ENCODE peak calls at places on chromosomes 13 and 19, in four cellular contexts. J is IMR-90, U is HepG2, I is K562. V is an unnamed sample.
A peak's percentile ranks its signal among the peaks of the same experiment; 100 is the strongest.

GRCh38 chr13:26991508-26992181 is 180.0 kb downstream of the USP12 start:
- DNase-seq in I (no peak), U (peak; percentile 97), J (peak; percentile 27), V (no peak)

GRCh38 chr13:33571618-33572017 is 246.3 kb upstream of the RFC3 start:
- DNase-seq in I (no peak), J (no peak), U (no peak), V (no peak)

GRCh38 chr13:74158028-74158427 is 23.8 kb upstream of the KLF12 start:
- DNase-seq in U (no peak), J (peak; percentile 47), I (no peak), V (no peak)

GRCh38 chr13:39656325-39656677 is 839 bp downstream of the COG6 start:
- DNase-seq in J (peak; percentile 5), I (no peak), U (no peak), V (no peak)

GRCh38 chr19:11064831-11065303 is 24.4 kb upstream of the LDLR start:
- DNase-seq in U (no peak), I (peak; percentile 56), J (no peak), V (peak; percentile 27)

GRCh38 chr19:50558449-50558848 is 9.8 kb downstream of the LRRC4B start:
- DNase-seq in U (no peak), J (no peak), I (no peak), V (no peak)

GRCh38 chr13:72804301-72804700 is 22.4 kb downstream of the PIBF1 start:
- DNase-seq in U (no peak), I (no peak), J (no peak), V (no peak)

GRCh38 chr19:29667941-29668340 is 2.7 kb downstream of the PLEKHF1 start:
- DNase-seq in J (no peak), I (no peak), U (no peak), V (no peak)

GRCh38 chr19:2917275-2918184 is 16.8 kb downstream of the ZNF57 start:
- DNase-seq in J (no peak), I (no peak), U (no peak), V (no peak)

GRCh38 chr13:86870388-86870966 is 800.7 kb upstream of the SLITRK5 start:
- DNase-seq in I (no peak), U (peak; percentile 3), J (peak; percentile 43), V (peak; percentile 1)

GRCh38 chr19:18743281-18743825 is 47.8 kb downstream of the COMP start:
- DNase-seq in J (peak; percentile 76), I (peak; percentile 88), U (no peak), V (no peak)

GRCh38 chr19:46495789-46496099 is at the start of gene PNMA8B:
- DNase-seq in I (peak; percentile 84), U (no peak), J (peak; percentile 27), V (no peak)

GRCh38 chr19:28018499-28018898 is 1194.5 kb downstream of the UQCRFS1 start:
- DNase-seq in J (no peak), U (no peak), I (no peak), V (no peak)

GRCh38 chr19:35767288-35768081 is 7.9 kb upstream of the ARHGAP33 start:
- DNase-seq in U (peak; percentile 43), J (no peak), I (no peak), V (no peak)

GRCh38 chr19:19061491-19061890 is 2.3 kb upstream of the SLC25A42 start:
- DNase-seq in J (no peak), I (no peak), U (no peak), V (no peak)

GRCh38 chr13:42991892-42992584 is at the start of gene EPSTI1:
- DNase-seq in J (peak; percentile 74), I (peak; percentile 20), U (no peak), V (no peak)

GRCh38 chr13:42986176-42986574 is 5.9 kb downstream of the EPSTI1 start:
- DNase-seq in U (no peak), J (no peak), I (no peak), V (no peak)

GRCh38 chr13:42992585-42993122 is 613 bp upstream of the EPSTI1 start:
- DNase-seq in U (no peak), I (no peak), J (no peak), V (no peak)

GRCh38 chr13:42990991-42991891 is 800 bp downstream of the EPSTI1 start:
- DNase-seq in U (no peak), I (no peak), J (no peak), V (no peak)

GRCh38 chr13:42990147-42990990 is 1.7 kb downstream of the EPSTI1 start:
- DNase-seq in U (no peak), I (no peak), J (peak; percentile 57), V (no peak)
- TF ChIP-seq MAZ in U (no peak), I (no peak), J (no peak), V (no peak)

GRCh38 chr13:30363725-30364124 is 56.4 kb upstream of the KATNAL1 start:
- DNase-seq in U (no peak), I (peak; percentile 67), J (no peak), V (no peak)
- TF ChIP-seq MAFK in U (no peak), I (no peak), J (no peak), V (no peak)

GRCh38 chr19:31718898-31719297 is 369.7 kb upstream of the TSHZ3 start:
- DNase-seq in J (no peak), U (no peak), I (no peak), V (no peak)
- TF ChIP-seq MAZ in J (no peak), U (no peak), I (no peak), V (no peak)

GRCh38 chr13:88068975-88069374 is 397.8 kb downstream of the SLITRK5 start:
- DNase-seq in U (peak; percentile 20), J (no peak), I (no peak), V (no peak)
- TF ChIP-seq MAFK in U (no peak), J (no peak), I (no peak), V (no peak)

DNA sequence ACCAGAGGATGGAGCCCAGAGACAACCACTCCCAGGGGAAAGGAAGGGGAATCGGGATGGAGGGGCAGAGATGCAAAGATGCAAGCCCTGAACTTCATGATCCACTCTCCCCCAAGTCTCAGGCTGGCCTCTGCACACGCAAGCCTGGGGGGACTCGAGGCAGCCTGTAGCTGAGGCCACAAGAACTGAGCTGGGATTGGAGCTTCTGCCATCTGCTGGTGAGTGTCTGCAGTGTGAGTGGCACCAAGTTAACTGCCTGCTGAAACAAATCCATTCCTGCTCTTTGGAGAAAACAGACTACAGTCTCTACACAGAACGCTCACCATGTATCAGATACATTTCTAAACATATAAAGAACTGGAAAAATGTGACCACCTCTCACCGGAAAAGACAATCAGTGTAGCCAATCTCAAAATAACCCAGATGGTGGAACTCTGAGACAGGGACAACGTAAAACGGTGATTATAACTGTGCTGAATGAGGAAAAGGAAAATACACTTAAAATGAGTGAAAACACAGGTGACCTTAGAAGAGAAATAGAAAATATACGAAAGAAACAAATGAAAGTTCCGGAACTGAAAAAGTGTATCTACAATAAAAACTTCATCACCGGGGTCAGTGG is 62.1 kb downstream of the KLF2 start:
- DNase-seq in J (peak; percentile 69), U (peak; percentile 32), I (peak; percentile 66), V (peak; percentile 35)
- TF ChIP-seq MAZ in J (no peak), U (no peak), I (no peak), V (no peak)

GRCh38 chr13:110483386-110483785 is 78.1 kb downstream of the RAB20 start:
- DNase-seq in U (no peak), J (no peak), I (no peak), V (no peak)

GRCh38 chr13:110480161-110480560 is 81.4 kb downstream of the RAB20 start:
- DNase-seq in I (no peak), U (no peak), J (no peak), V (no peak)

GRCh38 chr13:110486061-110486780 is 75.3 kb downstream of the RAB20 start:
- DNase-seq in I (no peak), J (no peak), U (no peak), V (no peak)

GRCh38 chr13:110485604-110486003 is 75.9 kb downstream of the RAB20 start:
- DNase-seq in I (no peak), J (no peak), U (peak; percentile 91), V (no peak)

GRCh38 chr13:110484290-110485048 is 77.1 kb downstream of the RAB20 start:
- DNase-seq in J (no peak), U (no peak), I (no peak), V (no peak)
- TF ChIP-seq MAFK in J (no peak), U (no peak), I (no peak), V (no peak)

GRCh38 chr19:38665219-38665931 is 17.9 kb downstream of the ACTN4 start:
- DNase-seq in I (no peak), J (no peak), U (no peak), V (no peak)

GRCh38 chr19:38663957-38664502 is 16.6 kb downstream of the ACTN4 start:
- DNase-seq in U (no peak), J (no peak), I (no peak), V (no peak)

GRCh38 chr19:38665950-38666661 is 18.7 kb downstream of the ACTN4 start:
- DNase-seq in U (peak; percentile 68), J (peak; percentile 51), I (no peak), V (no peak)

GRCh38 chr19:38663156-38663651 is 15.8 kb downstream of the ACTN4 start:
- DNase-seq in U (no peak), J (no peak), I (no peak), V (no peak)

GRCh38 chr19:38664503-38665211 is 17.2 kb downstream of the ACTN4 start:
- DNase-seq in J (no peak), U (no peak), I (peak; percentile 81), V (no peak)
- TF ChIP-seq MAZ in J (no peak), U (no peak), I (peak; percentile 22), V (no peak)

DNA sequence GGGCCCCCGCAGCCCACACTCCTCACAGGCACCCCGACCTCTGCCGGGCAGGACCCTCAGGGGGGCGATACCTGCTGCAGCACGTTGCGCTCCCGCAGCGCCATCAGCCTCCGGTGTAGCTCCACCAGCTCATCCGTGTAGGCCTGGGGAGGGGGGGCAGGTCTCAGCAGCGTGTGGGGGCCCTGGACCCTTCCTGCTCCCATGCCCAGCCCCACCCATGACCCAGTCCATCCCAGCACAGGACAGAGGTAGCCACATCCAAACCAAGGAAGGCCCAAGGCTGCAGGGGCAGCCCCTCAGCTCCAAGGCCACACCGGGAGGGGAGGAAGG is 66.5 kb downstream of the MLLT1 start:
- DNase-seq in J (no peak), U (no peak), I (no peak), V (no peak)
- TF ChIP-seq MAFK in J (no peak), U (no peak), I (no peak), V (no peak)

GRCh38 chr13:25691654-25692053 is 319.9 kb downstream of the ATP8A2 start:
- DNase-seq in J (no peak), I (no peak), U (no peak), V (no peak)
- TF ChIP-seq MAZ in J (no peak), I (no peak), U (no peak), V (no peak)

DNA sequence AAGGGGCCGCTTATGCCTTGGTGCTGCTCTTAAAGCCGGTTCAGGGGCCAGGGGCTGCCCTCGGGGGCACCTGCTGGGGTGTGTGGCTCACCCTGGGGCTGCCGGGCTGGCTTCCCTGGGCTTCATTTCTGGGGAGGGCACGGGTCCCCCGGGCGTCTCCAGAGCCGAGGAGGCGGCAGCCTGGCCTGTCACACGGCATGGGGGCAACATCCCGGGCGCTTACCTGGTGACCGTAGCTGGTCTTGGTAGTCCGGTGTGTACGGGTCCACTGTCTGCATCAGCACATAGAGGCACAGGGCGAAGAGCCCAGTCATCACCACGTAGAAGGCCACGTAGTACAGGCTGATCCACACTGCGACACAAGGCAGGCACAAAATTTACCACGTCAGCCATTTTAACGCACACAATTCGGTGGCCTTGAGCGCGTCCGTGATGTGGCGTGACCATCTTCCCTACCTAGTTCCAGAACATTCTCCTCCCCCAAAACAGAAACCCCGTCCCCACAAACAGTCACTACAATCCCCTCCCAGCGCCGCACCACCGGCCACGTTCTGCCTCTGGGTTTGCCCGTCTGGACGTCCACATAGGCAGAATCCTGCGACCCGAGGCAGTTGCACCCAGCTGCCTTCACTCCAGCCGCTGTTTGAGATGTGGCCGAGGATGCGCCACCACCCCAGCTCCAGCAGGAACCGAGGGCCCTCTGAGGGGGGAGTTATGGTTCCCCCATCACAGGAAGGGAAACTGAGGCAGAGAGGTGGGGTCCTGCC is 3.2 kb downstream of the ATP4B start:
- DNase-seq in U (no peak), J (no peak), I (no peak), V (no peak)
- TF ChIP-seq MAFK in U (peak; percentile 48), J (no peak), I (no peak), V (no peak)